ENCODE peak calls at places on chromosomes 6 and 20, in five cellular contexts. N is T-cell; I is HFFc6; Y is activated T-cell treated with anti-CD3 and anti-CD28 coated beads, Interleukin-2, amount 50 U/mL, for 1 hour; O is Caco-2. J is an unnamed sample.

GRCh38 chr6:108561742-108562502 is 1.2 kb downstream of the FOXO3 start:
- DNase-seq in N (peak), I (no peak), Y (no peak), O (peak), J (peak)

GRCh38 chr6:101878554-101879276 is 485.2 kb downstream of the GRIK2 start:
- DNase-seq in N (no peak), I (no peak), Y (no peak), O (no peak), J (no peak)

GRCh38 chr20:62741701-62742491 is 33.3 kb downstream of the NTSR1 start:
- DNase-seq in N (no peak), I (no peak), Y (no peak), O (no peak), J (peak)

GRCh38 chr6:52381249-52381648 is 19.3 kb downstream of the PAQR8 start:
- DNase-seq in N (no peak), I (no peak), Y (no peak), O (no peak), J (no peak)

GRCh38 chr6:100381111-100381510 is 83.6 kb downstream of the SIM1 start:
- DNase-seq in N (no peak), I (no peak), Y (no peak), O (no peak), J (peak)

GRCh38 chr20:43559588-43559987 is 761 bp downstream of the SGK2 start:
- DNase-seq in N (no peak), I (no peak), Y (no peak), O (no peak), J (no peak)

GRCh38 chr6:12570461-12571030 is 146.0 kb upstream of the PHACTR1 start:
- DNase-seq in N (no peak), I (peak), Y (no peak), O (no peak), J (peak)

GRCh38 chr6:110250058-110250457 is 69.8 kb downstream of the CDC40 start:
- DNase-seq in N (no peak), I (no peak), Y (no peak), O (no peak), J (no peak)

GRCh38 chr6:85323435-85324040 is 126.3 kb upstream of the NT5E start:
- DNase-seq in N (peak), I (peak), Y (peak), O (peak), J (peak)

GRCh38 chr20:10848810-10849370 is 175.1 kb upstream of the JAG1 start:
- DNase-seq in N (no peak), I (peak), Y (no peak), O (peak), J (peak)

GRCh38 chr6:33683051-33683571 is 28.4 kb downstream of the UQCC2 start:
- DNase-seq in N (peak), I (no peak), Y (peak), O (no peak), J (no peak)

GRCh38 chr6:106527979-106528378 is 101.3 kb downstream of the RTN4IP1 start:
- DNase-seq in N (no peak), I (peak), Y (no peak), O (no peak), J (peak)

GRCh38 chr20:47576516-47577033 is 74.9 kb downstream of the NCOA3 start:
- DNase-seq in N (no peak), I (peak), Y (no peak), O (peak), J (peak)

GRCh38 chr6:138520463-138520862 is 21.2 kb upstream of the NHSL1 start:
- DNase-seq in N (no peak), I (peak), Y (no peak), O (no peak), J (peak)

GRCh38 chr20:36468149-36469000 is 72.9 kb upstream of the MYL9 start:
- DNase-seq in N (no peak), I (no peak), Y (no peak), O (peak), J (peak)

GRCh38 chr20:24781061-24781980 is 167.7 kb upstream of the CST7 start:
- DNase-seq in N (no peak), I (peak), Y (peak), O (peak), J (peak)

GRCh38 chr20:45842169-45842812 is 8.7 kb downstream of the SNX21 start:
- DNase-seq in N (no peak), I (peak), Y (no peak), O (no peak), J (peak)

GRCh38 chr6:168231393-168231957 is 88.1 kb downstream of the DACT2 start:
- DNase-seq in N (no peak), I (no peak), Y (no peak), O (no peak), J (no peak)

GRCh38 chr20:12113468-12114371 is 196.0 kb downstream of the BTBD3 start:
- DNase-seq in N (no peak), I (no peak), Y (no peak), O (no peak), J (peak)

GRCh38 chr20:21047981-21048380 is 58.2 kb downstream of the LINC00237 start:
- DNase-seq in N (no peak), I (no peak), Y (no peak), O (no peak), J (no peak)

GRCh38 chr6:37092851-37093727 is 76.9 kb upstream of the PIM1 start:
- DNase-seq in N (no peak), I (no peak), Y (no peak), O (no peak), J (no peak)

GRCh38 chr20:39851459-39851858 is 837.6 kb downstream of the MAFB start:
- DNase-seq in N (no peak), I (peak), Y (no peak), O (no peak), J (no peak)

GRCh38 chr6:11354019-11354418 is 121.6 kb upstream of the NEDD9 start:
- DNase-seq in N (peak), I (no peak), Y (peak), O (no peak), J (peak)

GRCh38 chr6:130503146-130503545 is 137.3 kb downstream of the TMEM200A start:
- DNase-seq in N (no peak), I (no peak), Y (no peak), O (no peak), J (no peak)

GRCh38 chr6:75376347-75377024 is 91.9 kb upstream of the TMEM30A start:
- DNase-seq in N (no peak), I (peak), Y (no peak), O (no peak), J (no peak)

J was measured in myocyte.